ENCODE peak calls at places on chromosomes 5 and 9, in five cellular contexts. B is HCT116; Y is NCI-H2029; U is stimulated activated CD8-positive, alpha-beta memory T cell treated with anti-CD3 and anti-CD28 coated beads, Interleukin-7, amount 100 ng/mL, for 4 hours; Z is substantia nigra. R is an unnamed sample.

GRCh38 chr5:60517850-60518249 is 182.1 kb downstream of the DEPDC1B start:
- DNase-seq in B (no peak), Y (no peak), U (no peak), Z (no peak), R (no peak)

GRCh38 chr9:19271081-19271480 is 40.6 kb downstream of the DENND4C start:
- DNase-seq in B (no peak), Y (no peak), U (no peak), Z (no peak), R (no peak)

GRCh38 chr5:156310115-156310514 is 16.8 kb upstream of the SGCD start:
- DNase-seq in B (no peak), Y (no peak), U (no peak), Z (no peak), R (no peak)

GRCh38 chr5:141742866-141743651 is 61.0 kb upstream of the ARAP3 start:
- DNase-seq in B (no peak), Y (no peak), U (no peak), Z (no peak), R (no peak)

GRCh38 chr5:121006206-121006605 is 542.1 kb downstream of the PRR16 start:
- DNase-seq in B (no peak), Y (no peak), U (no peak), Z (no peak), R (no peak)

GRCh38 chr9:3809724-3810123 is 283.9 kb upstream of the RFX3 start:
- DNase-seq in B (peak), Y (no peak), U (no peak), Z (no peak), R (peak)

GRCh38 chr5:149152317-149152746 is 11.0 kb downstream of the ABLIM3 start:
- DNase-seq in B (no peak), Y (no peak), U (no peak), Z (no peak), R (no peak)

GRCh38 chr9:136944094-136944518 is 432 bp downstream of the FBXW5 start:
- DNase-seq in B (no peak), Y (no peak), U (peak), Z (no peak), R (no peak)

GRCh38 chr9:114047717-114048116 is 30.4 kb downstream of the AMBP start:
- DNase-seq in B (peak), Y (no peak), U (no peak), Z (no peak), R (peak)

GRCh38 chr5:15752886-15753285 is 252.9 kb downstream of the FBXL7 start:
- DNase-seq in B (no peak), Y (no peak), U (no peak), Z (peak), R (no peak)

GRCh38 chr5:25544652-25545249 is 900.0 kb upstream of the CDH10 start:
- DNase-seq in B (peak), Y (no peak), U (no peak), Z (peak), R (no peak)

GRCh38 chr5:174281855-174282254 is 236.3 kb downstream of the NSG2 start:
- DNase-seq in B (no peak), Y (no peak), U (no peak), Z (no peak), R (no peak)

GRCh38 chr9:91889161-91889560 is 60.9 kb downstream of the ROR2 start:
- DNase-seq in B (no peak), Y (no peak), U (no peak), Z (no peak), R (no peak)

GRCh38 chr5:172102913-172103629 is 85.0 kb downstream of the STK10 start:
- DNase-seq in B (peak), Y (no peak), U (no peak), Z (no peak), R (peak)

GRCh38 chr9:82104252-82104651 is 115.7 kb downstream of the SPATA31D1 start:
- DNase-seq in B (no peak), Y (no peak), U (no peak), Z (no peak), R (no peak)

GRCh38 chr9:36163840-36164175 is 5.4 kb upstream of the CCIN start:
- DNase-seq in B (no peak), Y (no peak), U (no peak), Z (no peak), R (no peak)

GRCh38 chr5:43773032-43773830 is 170.3 kb downstream of the NNT start:
- DNase-seq in B (peak), Y (no peak), U (no peak), Z (no peak), R (no peak)

GRCh38 chr9:135075234-135076142 is 12.0 kb upstream of the OLFM1 start:
- DNase-seq in B (no peak), Y (no peak), U (no peak), Z (peak), R (peak)

R was measured in breast epithelium.